ENCODE peak calls at places on chromosomes 4 and X, in ten cellular contexts. R, Y, C, A, E, L, Z, O, T and V are unnamed samples.

GRCh38 chr4:44771789-44772188 is 45.4 kb upstream of the GNPDA2 start:
- DNase-seq in R (no peak), Y (no peak), C (no peak), A (no peak), E (no peak), L (no peak), Z (no peak), O (no peak), T (no peak), V (no peak)

GRCh38 chr4:104728380-104729122 is 233.9 kb upstream of the CXXC4 start:
- DNase-seq in R (no peak), Y (no peak), C (no peak), A (peak; percentile 93), E (peak; percentile 63), L (peak; percentile 51), Z (no peak), O (no peak), T (no peak), V (no peak)

GRCh38 chrX:49155900-49156837 is 6.4 kb upstream of the MAGIX start:
- DNase-seq in R (peak; percentile 91), Y (peak; percentile 86), C (peak; percentile 92), A (peak; percentile 18), E (peak; percentile 93), L (peak; percentile 88), Z (peak; percentile 86), O (peak; percentile 88), T (peak; percentile 76), V (peak; percentile 91)

GRCh38 chrX:46967547-46967946 is 55.3 kb downstream of the JADE3 start:
- DNase-seq in R (no peak), Y (no peak), C (no peak), A (no peak), E (no peak), L (no peak), Z (no peak), O (no peak), T (no peak), V (no peak)

GRCh38 chr4:153838564-153838963 is 49.7 kb upstream of the SFRP2 start:
- DNase-seq in R (no peak), Y (no peak), C (no peak), A (no peak), E (no peak), L (no peak), Z (no peak), O (no peak), T (no peak), V (no peak)

GRCh38 chr4:159455675-159456235 is 352.9 kb downstream of the RAPGEF2 start:
- DNase-seq in R (peak; percentile 68), Y (no peak), C (no peak), A (no peak), E (peak; percentile 61), L (peak; percentile 60), Z (no peak), O (peak; percentile 25), T (no peak), V (no peak)

GRCh38 chr4:106409901-106410889 is 41.6 kb upstream of the GIMD1 start:
- DNase-seq in R (no peak), Y (no peak), C (no peak), A (no peak), E (no peak), L (peak; percentile 54), Z (peak; percentile 58), O (no peak), T (no peak), V (no peak)

GRCh38 chr4:85825937-85826678 is 351.2 kb downstream of the ARHGAP24 start:
- DNase-seq in R (peak; percentile 8), Y (no peak), C (peak; percentile 52), A (peak; percentile 100), E (peak; percentile 41), L (peak; percentile 81), Z (peak; percentile 58), O (no peak), T (no peak), V (no peak)

GRCh38 chr4:2875556-2875955 is 31.9 kb downstream of the ADD1 start:
- DNase-seq in R (no peak), Y (no peak), C (no peak), A (no peak), E (no peak), L (no peak), Z (no peak), O (no peak), T (no peak), V (no peak)

GRCh38 chr4:83490876-83491450 is 6.1 kb upstream of the ABRAXAS1 start:
- DNase-seq in R (peak; percentile 64), Y (no peak), C (no peak), A (no peak), E (peak; percentile 48), L (peak; percentile 31), Z (no peak), O (no peak), T (no peak), V (no peak)

GRCh38 chr4:34469518-34469917 is 1774.8 kb downstream of the ARAP2 start:
- DNase-seq in R (no peak), Y (no peak), C (no peak), A (no peak), E (no peak), L (no peak), Z (no peak), O (no peak), T (no peak), V (no peak)

GRCh38 chr4:3725936-3726895 is 40.0 kb upstream of the ADRA2C start:
- DNase-seq in R (no peak), Y (no peak), C (no peak), A (no peak), E (no peak), L (no peak), Z (no peak), O (no peak), T (no peak), V (no peak)

GRCh38 chr4:163748474-163748873 is 254.0 kb downstream of the TMA16 start:
- DNase-seq in R (peak; percentile 24), Y (no peak), C (no peak), A (no peak), E (no peak), L (peak; percentile 53), Z (no peak), O (no peak), T (no peak), V (no peak)

GRCh38 chr4:39699676-39700409 is 1.9 kb downstream of the UBE2K start:
- DNase-seq in R (no peak), Y (no peak), C (no peak), A (no peak), E (peak; percentile 39), L (peak; percentile 40), Z (no peak), O (no peak), T (no peak), V (no peak)

GRCh38 chrX:136784231-136784630 is 3.5 kb upstream of the ARHGEF6 start:
- DNase-seq in R (no peak), Y (no peak), C (no peak), A (no peak), E (no peak), L (no peak), Z (no peak), O (no peak), T (no peak), V (no peak)

GRCh38 chrX:40010550-40011364 is 87.0 kb downstream of the BCOR start:
- DNase-seq in R (peak; percentile 66), Y (peak; percentile 18), C (no peak), A (no peak), E (no peak), L (no peak), Z (peak; percentile 71), O (no peak), T (no peak), V (no peak)

GRCh38 chrX:16212436-16212835 is 45.2 kb downstream of the MAGEB17 start:
- DNase-seq in R (peak; percentile 4), Y (no peak), C (no peak), A (no peak), E (peak; percentile 36), L (no peak), Z (peak; percentile 41), O (no peak), T (no peak), V (no peak)

GRCh38 chrX:152170621-152171020 is 32.2 kb upstream of the MAGEA10 start:
- DNase-seq in R (no peak), Y (no peak), C (no peak), A (no peak), E (no peak), L (no peak), Z (no peak), O (no peak), T (no peak), V (no peak)

GRCh38 chrX:136395271-136395670 is 92.5 kb upstream of the BRS3 start:
- DNase-seq in R (no peak), Y (no peak), C (no peak), A (no peak), E (peak; percentile 6), L (peak; percentile 14), Z (no peak), O (no peak), T (no peak), V (no peak)

GRCh38 chr4:16583764-16584163 is 314.7 kb downstream of the LDB2 start:
- DNase-seq in R (no peak), Y (no peak), C (no peak), A (no peak), E (peak; percentile 29), L (no peak), Z (no peak), O (no peak), T (no peak), V (no peak)

GRCh38 chr4:6041794-6042193 is 23.6 kb upstream of the C4orf50 start:
- DNase-seq in R (no peak), Y (no peak), C (no peak), A (no peak), E (no peak), L (no peak), Z (no peak), O (no peak), T (no peak), V (no peak)

GRCh38 chrX:123277347-123277746 is 93.3 kb downstream of the GRIA3 start:
- DNase-seq in R (no peak), Y (no peak), C (no peak), A (no peak), E (no peak), L (no peak), Z (no peak), O (no peak), T (no peak), V (no peak)

GRCh38 chr4:74235135-74235534 is 73.1 kb upstream of the EPGN start:
- DNase-seq in R (no peak), Y (no peak), C (no peak), A (no peak), E (no peak), L (no peak), Z (no peak), O (no peak), T (no peak), V (no peak)

GRCh38 chr4:40557741-40558140 is 71.9 kb downstream of the RBM47 start:
- DNase-seq in R (no peak), Y (no peak), C (no peak), A (no peak), E (peak; percentile 61), L (no peak), Z (no peak), O (no peak), T (no peak), V (no peak)

GRCh38 chr4:2576290-2576689 is 39.8 kb downstream of the FAM193A start:
- DNase-seq in R (no peak), Y (no peak), C (no peak), A (no peak), E (no peak), L (no peak), Z (no peak), O (no peak), T (no peak), V (no peak)

GRCh38 chr4:146370841-146371240 is 150.9 kb downstream of the SLC10A7 start:
- DNase-seq in R (no peak), Y (no peak), C (no peak), A (no peak), E (peak; percentile 13), L (peak; percentile 72), Z (no peak), O (no peak), T (no peak), V (no peak)

GRCh38 chr4:139419388-139419914 is 34.5 kb upstream of the RAB33B start:
- DNase-seq in R (no peak), Y (no peak), C (peak; percentile 53), A (no peak), E (peak; percentile 92), L (peak; percentile 80), Z (no peak), O (no peak), T (no peak), V (peak; percentile 18)

GRCh38 chrX:48911407-48912182 is at the start of gene SLC35A2:
- DNase-seq in R (peak; percentile 91), Y (peak; percentile 86), C (peak; percentile 87), A (no peak), E (peak; percentile 69), L (peak; percentile 71), Z (peak; percentile 86), O (peak; percentile 93), T (peak; percentile 79), V (peak; percentile 80)